ENCODE peak calls at places on chromosomes 6 and 20, in eight cellular contexts. V is cardiac fibroblast, X is A549, R is GM12865, G is uterus, A is stomach, T is body of pancreas, N is fibroblast of mammary gland. L is an unnamed sample.

GRCh38 chr6:138523347-138524210 is 24.3 kb upstream of the NHSL1 start:
- DNase-seq in V (peak), X (no peak), R (peak), G (no peak), A (no peak), T (no peak), N (peak), L (no peak)

GRCh38 chr20:29318871-29319461 is 1938.5 kb upstream of the DEFB115 start:
- DNase-seq in V (no peak), X (no peak), R (no peak), G (no peak), A (no peak), T (no peak), N (no peak), L (no peak)

GRCh38 chr20:20076297-20077065 is 24.1 kb downstream of the CFAP61 start:
- DNase-seq in V (peak), X (no peak), R (no peak), G (no peak), A (no peak), T (no peak), N (peak), L (peak)

GRCh38 chr6:157964139-157964538 is 17.5 kb upstream of the SYNJ2 start:
- DNase-seq in V (peak), X (no peak), R (no peak), G (no peak), A (no peak), T (no peak), N (peak), L (no peak)

GRCh38 chr6:99522531-99522930 is 7.3 kb upstream of the USP45 start:
- DNase-seq in V (peak), X (peak), R (no peak), G (no peak), A (no peak), T (no peak), N (peak), L (peak)

GRCh38 chr6:99467509-99468106 is 42.5 kb upstream of the PNISR start:
- DNase-seq in V (peak), X (peak), R (peak), G (no peak), A (no peak), T (no peak), N (peak), L (peak)

GRCh38 chr20:36010745-36011326 is 42.4 kb downstream of the CNBD2 start:
- DNase-seq in V (no peak), X (no peak), R (no peak), G (no peak), A (no peak), T (no peak), N (no peak), L (no peak)

GRCh38 chr6:165515963-165516624 is 146.9 kb downstream of the PDE10A start:
- DNase-seq in V (peak), X (peak), R (no peak), G (no peak), A (no peak), T (no peak), N (peak), L (peak)

GRCh38 chr6:95203153-95203754 is 374.1 kb upstream of the MANEA start:
- DNase-seq in V (peak), X (peak), R (peak), G (no peak), A (no peak), T (peak), N (peak), L (peak)

GRCh38 chr20:45781391-45781931 is 10.2 kb downstream of the WFDC3 start:
- DNase-seq in V (peak), X (peak), R (no peak), G (no peak), A (peak), T (peak), N (peak), L (peak)

GRCh38 chr6:28709478-28710349 is 184.0 kb downstream of the GPX5 start:
- DNase-seq in V (peak), X (peak), R (peak), G (no peak), A (no peak), T (no peak), N (no peak), L (no peak)

GRCh38 chr6:28712982-28713381 is 187.3 kb downstream of the GPX5 start:
- DNase-seq in V (no peak), X (no peak), R (no peak), G (no peak), A (no peak), T (no peak), N (no peak), L (no peak)

GRCh38 chr6:28707387-28708282 is 182.0 kb downstream of the GPX5 start:
- DNase-seq in V (no peak), X (no peak), R (no peak), G (no peak), A (no peak), T (no peak), N (no peak), L (no peak)

GRCh38 chr6:28711325-28711724 is 185.6 kb downstream of the GPX5 start:
- DNase-seq in V (no peak), X (no peak), R (no peak), G (no peak), A (no peak), T (no peak), N (no peak), L (no peak)

GRCh38 chr6:28710466-28711191 is 184.9 kb downstream of the GPX5 start:
- DNase-seq in V (peak), X (peak), R (peak), G (no peak), A (no peak), T (no peak), N (peak), L (peak)
- H3K4me3 ChIP-seq in V (peak), X (peak), R (no peak), G (no peak), A (no peak), T (no peak), N (peak), L (no peak)

DNA sequence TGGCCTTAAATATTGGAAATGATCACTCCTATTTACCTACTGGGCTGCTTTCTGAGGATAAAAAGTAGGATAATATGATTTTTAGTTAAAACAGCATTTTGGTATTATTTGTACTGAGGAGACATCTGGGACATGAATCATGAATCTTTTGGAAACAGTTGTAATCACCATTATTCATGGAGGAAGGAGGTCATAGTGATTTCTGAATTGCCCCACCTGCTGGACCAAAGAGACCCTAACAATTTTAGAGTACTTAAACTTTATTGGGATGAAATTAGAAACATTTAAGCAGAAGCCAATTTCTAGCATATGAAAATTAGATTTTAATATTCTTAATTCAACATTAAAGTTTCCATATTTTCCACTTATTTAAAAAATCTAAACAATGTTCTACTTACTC is 108.4 kb upstream of the SIM1 start:
- DNase-seq in V (peak), X (peak), R (peak), G (no peak), A (no peak), T (no peak), N (peak), L (peak)
- TF ChIP-seq CTCF in V (peak), X (peak), R (peak), G (no peak), A (no peak), T (peak), N (peak), L (peak)

GRCh38 chr6:136426627-136427377 is 123.4 kb downstream of the MAP7 start:
- DNase-seq in V (no peak), X (no peak), R (no peak), G (no peak), A (no peak), T (peak), N (no peak), L (no peak)
- H3K4me3 ChIP-seq in V (no peak), X (no peak), R (no peak), G (no peak), A (no peak), T (no peak), N (no peak), L (no peak)

GRCh38 chr6:15247750-15248450 is 2.0 kb downstream of the JARID2 start:
- DNase-seq in V (peak), X (peak), R (peak), G (peak), A (peak), T (peak), N (peak), L (peak)
- TF ChIP-seq CTCF in V (no peak), X (peak), R (peak), G (peak), A (peak), T (peak), N (no peak), L (no peak)

GRCh38 chr6:29626948-29627761 is 5.8 kb downstream of the GABBR1 start:
- DNase-seq in V (no peak), X (no peak), R (no peak), G (peak), A (no peak), T (no peak), N (no peak), L (no peak)

GRCh38 chr6:29625337-29625930 is 7.5 kb downstream of the GABBR1 start:
- DNase-seq in V (no peak), X (no peak), R (no peak), G (no peak), A (no peak), T (no peak), N (no peak), L (no peak)

GRCh38 chr6:29620629-29621028 is 12.4 kb downstream of the GABBR1 start:
- DNase-seq in V (no peak), X (no peak), R (no peak), G (no peak), A (no peak), T (no peak), N (no peak), L (no peak)

GRCh38 chr6:29627762-29628418 is 5.1 kb downstream of the GABBR1 start:
- DNase-seq in V (peak), X (peak), R (no peak), G (peak), A (peak), T (peak), N (peak), L (peak)

DNA sequence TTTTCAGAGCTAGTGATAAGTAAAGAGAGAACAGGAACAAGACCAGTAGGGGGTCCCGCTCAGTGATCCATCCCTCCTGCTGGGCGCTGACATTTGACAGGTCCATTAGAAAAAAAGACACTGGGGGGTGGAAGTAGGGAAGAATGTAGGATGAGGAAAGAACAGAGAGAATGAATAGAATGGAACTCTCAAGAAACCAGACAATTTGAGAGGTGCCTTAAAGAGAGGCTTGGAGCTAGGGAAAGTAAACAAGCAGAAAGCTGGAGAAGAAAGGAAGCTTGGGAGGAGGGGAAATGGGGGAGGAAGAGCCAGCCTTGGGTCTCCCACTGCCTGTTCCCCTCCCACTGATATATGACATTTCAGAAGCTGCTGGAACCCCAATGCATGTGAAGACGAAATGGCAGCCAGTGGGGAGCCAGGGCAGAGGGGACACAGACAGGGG is 8.4 kb downstream of the GABBR1 start:
- DNase-seq in V (no peak), X (no peak), R (no peak), G (no peak), A (no peak), T (no peak), N (no peak), L (no peak)
- H3K4me3 ChIP-seq in V (no peak), X (no peak), R (no peak), G (no peak), A (no peak), T (no peak), N (no peak), L (no peak)

DNA sequence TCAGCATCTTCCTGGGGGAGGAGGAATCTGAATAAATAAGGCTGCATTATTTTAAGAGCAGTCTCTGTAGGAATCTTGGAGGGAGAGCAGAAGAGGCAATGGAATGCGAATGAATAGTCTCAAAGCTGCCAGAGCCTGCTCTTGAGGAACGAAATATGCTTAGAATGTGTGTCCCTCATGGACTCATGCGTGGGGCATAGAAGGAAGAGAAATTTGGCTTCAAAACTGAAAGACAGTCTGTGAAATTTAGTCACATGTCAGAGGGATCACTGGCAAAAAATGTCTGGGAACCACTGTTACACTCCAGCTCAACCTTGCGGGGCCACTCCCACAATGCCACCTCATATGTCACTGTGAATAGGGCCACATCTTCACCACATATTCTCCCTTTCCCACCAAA is 95.5 kb downstream of the GJA10 start:
- DNase-seq in V (peak), X (no peak), R (no peak), G (no peak), A (no peak), T (peak), N (peak), L (peak)
- TF ChIP-seq CTCF in V (no peak), X (no peak), R (no peak), G (no peak), A (no peak), T (no peak), N (no peak), L (no peak)